ENCODE peak calls at places on chromosomes 7 and 10, in five cellular contexts. One of them, this sample, is unnamed. For H3K9me3 and H3K4me1, the result is how much of the 10 kb centered on the place peaks cover.

GRCh38 chr7:95509199-95509598 is 23.5 kb downstream of the ASB4 start:
- DNase-seq in heart left ventricle: no peak
- DNase-seq in hepatocyte: peak
- DNase-seq in fibroblast of lung: peak
- DNase-seq in prostate gland: no peak
- DNase-seq in this sample: no peak

GRCh38 chr10:43093423-43094090 is 16.7 kb downstream of the RET start:
- DNase-seq in heart left ventricle: no peak
- DNase-seq in hepatocyte: peak
- DNase-seq in fibroblast of lung: no peak
- DNase-seq in prostate gland: peak
- DNase-seq in this sample: no peak

GRCh38 chr7:139286144-139286543 is 55.0 kb upstream of the FMC1 start:
- DNase-seq in heart left ventricle: no peak
- DNase-seq in hepatocyte: no peak
- DNase-seq in fibroblast of lung: no peak
- DNase-seq in prostate gland: no peak
- DNase-seq in this sample: no peak

GRCh38 chr7:79298145-79298760 is 155.2 kb downstream of the MAGI2 start:
- DNase-seq in heart left ventricle: no peak
- DNase-seq in hepatocyte: peak
- DNase-seq in fibroblast of lung: peak
- DNase-seq in prostate gland: no peak
- DNase-seq in this sample: no peak

GRCh38 chr10:97585439-97585811 is 1.2 kb downstream of the HOGA1 start:
- DNase-seq in heart left ventricle: no peak
- DNase-seq in hepatocyte: no peak
- DNase-seq in fibroblast of lung: no peak
- DNase-seq in prostate gland: no peak
- DNase-seq in this sample: no peak

GRCh38 chr10:101130984-101131961 is at the start of gene TLX1:
- DNase-seq in heart left ventricle: no peak
- DNase-seq in hepatocyte: no peak
- DNase-seq in fibroblast of lung: no peak
- DNase-seq in prostate gland: no peak
- DNase-seq in this sample: no peak

GRCh38 chr10:105549731-105550130 is 908.6 kb downstream of the SORCS3 start:
- DNase-seq in heart left ventricle: no peak
- DNase-seq in hepatocyte: no peak
- DNase-seq in fibroblast of lung: no peak
- DNase-seq in prostate gland: no peak
- DNase-seq in this sample: no peak

GRCh38 chr7:78175744-78176143 is 377.2 kb downstream of the PHTF2 start:
- DNase-seq in heart left ventricle: no peak
- DNase-seq in hepatocyte: no peak
- DNase-seq in fibroblast of lung: no peak
- DNase-seq in prostate gland: no peak
- DNase-seq in this sample: no peak

GRCh38 chr10:114305521-114305925 is 66.5 kb downstream of the VWA2 start:
- DNase-seq in heart left ventricle: no peak
- DNase-seq in hepatocyte: no peak
- DNase-seq in fibroblast of lung: no peak
- DNase-seq in prostate gland: no peak
- DNase-seq in this sample: peak

GRCh38 chr7:96388166-96388565 is 66.3 kb upstream of the SLC25A13 start:
- DNase-seq in heart left ventricle: no peak
- DNase-seq in hepatocyte: no peak
- DNase-seq in fibroblast of lung: peak
- DNase-seq in prostate gland: no peak
- DNase-seq in this sample: no peak

GRCh38 chr7:44225566-44226395 is 25.0 kb downstream of the YKT6 start:
- DNase-seq in heart left ventricle: no peak
- DNase-seq in hepatocyte: no peak
- DNase-seq in fibroblast of lung: no peak
- DNase-seq in prostate gland: no peak
- DNase-seq in this sample: no peak

GRCh38 chr7:120272261-120272895 is 597 bp upstream of the KCND2 start:
- DNase-seq in heart left ventricle: no peak
- DNase-seq in hepatocyte: peak
- DNase-seq in fibroblast of lung: peak
- DNase-seq in prostate gland: no peak
- DNase-seq in this sample: no peak

GRCh38 chr7:21426286-21426957 is 1.5 kb upstream of the SP4 start:
- DNase-seq in heart left ventricle: no peak
- DNase-seq in hepatocyte: no peak
- DNase-seq in fibroblast of lung: no peak
- DNase-seq in prostate gland: no peak
- DNase-seq in this sample: no peak

GRCh38 chr10:63431962-63432797 is 33.6 kb downstream of the JMJD1C start:
- DNase-seq in heart left ventricle: no peak
- DNase-seq in hepatocyte: no peak
- DNase-seq in fibroblast of lung: peak
- DNase-seq in prostate gland: no peak
- DNase-seq in this sample: no peak

GRCh38 chr10:130357951-130358350 is 221.8 kb downstream of the GLRX3 start:
- DNase-seq in heart left ventricle: no peak
- DNase-seq in hepatocyte: no peak
- DNase-seq in fibroblast of lung: no peak
- DNase-seq in prostate gland: no peak
- DNase-seq in this sample: no peak

GRCh38 chr7:140364819-140365218 is 33.5 kb downstream of the SLC37A3 start:
- DNase-seq in heart left ventricle: no peak
- DNase-seq in hepatocyte: no peak
- DNase-seq in fibroblast of lung: no peak
- DNase-seq in prostate gland: no peak
- DNase-seq in this sample: no peak
- H3K4me3 ChIP-seq in heart left ventricle: no peak
- H3K4me3 ChIP-seq in hepatocyte: no peak
- H3K4me3 ChIP-seq in fibroblast of lung: no peak
- H3K4me3 ChIP-seq in prostate gland: no peak
- H3K4me3 ChIP-seq in this sample: no peak

GRCh38 chr7:100072462-100072861 is 9.1 kb downstream of the ZNF3 start:
- DNase-seq in heart left ventricle: no peak
- DNase-seq in hepatocyte: no peak
- DNase-seq in fibroblast of lung: no peak
- DNase-seq in prostate gland: no peak
- DNase-seq in this sample: no peak

GRCh38 chr7:100065452-100066186 is 15.9 kb downstream of the ZNF3 start:
- DNase-seq in heart left ventricle: no peak
- DNase-seq in hepatocyte: peak
- DNase-seq in fibroblast of lung: peak
- DNase-seq in prostate gland: no peak
- DNase-seq in this sample: no peak

GRCh38 chr7:100066953-100067352 is 14.6 kb downstream of the ZNF3 start:
- DNase-seq in heart left ventricle: no peak
- DNase-seq in hepatocyte: no peak
- DNase-seq in fibroblast of lung: no peak
- DNase-seq in prostate gland: no peak
- DNase-seq in this sample: no peak

GRCh38 chr7:100071018-100071723 is 10.4 kb downstream of the ZNF3 start:
- DNase-seq in heart left ventricle: no peak
- DNase-seq in hepatocyte: no peak
- DNase-seq in fibroblast of lung: no peak
- DNase-seq in prostate gland: no peak
- DNase-seq in this sample: no peak

GRCh38 chr7:100069991-100070390 is 11.5 kb downstream of the ZNF3 start:
- DNase-seq in heart left ventricle: no peak
- DNase-seq in hepatocyte: no peak
- DNase-seq in fibroblast of lung: no peak
- DNase-seq in prostate gland: no peak
- DNase-seq in this sample: no peak
- H3K9me3 ChIP-seq in heart left ventricle: under half
- H3K9me3 ChIP-seq in hepatocyte: under half
- H3K9me3 ChIP-seq in fibroblast of lung: under half
- H3K9me3 ChIP-seq in prostate gland: under half
- H3K9me3 ChIP-seq in this sample: under half

DNA sequence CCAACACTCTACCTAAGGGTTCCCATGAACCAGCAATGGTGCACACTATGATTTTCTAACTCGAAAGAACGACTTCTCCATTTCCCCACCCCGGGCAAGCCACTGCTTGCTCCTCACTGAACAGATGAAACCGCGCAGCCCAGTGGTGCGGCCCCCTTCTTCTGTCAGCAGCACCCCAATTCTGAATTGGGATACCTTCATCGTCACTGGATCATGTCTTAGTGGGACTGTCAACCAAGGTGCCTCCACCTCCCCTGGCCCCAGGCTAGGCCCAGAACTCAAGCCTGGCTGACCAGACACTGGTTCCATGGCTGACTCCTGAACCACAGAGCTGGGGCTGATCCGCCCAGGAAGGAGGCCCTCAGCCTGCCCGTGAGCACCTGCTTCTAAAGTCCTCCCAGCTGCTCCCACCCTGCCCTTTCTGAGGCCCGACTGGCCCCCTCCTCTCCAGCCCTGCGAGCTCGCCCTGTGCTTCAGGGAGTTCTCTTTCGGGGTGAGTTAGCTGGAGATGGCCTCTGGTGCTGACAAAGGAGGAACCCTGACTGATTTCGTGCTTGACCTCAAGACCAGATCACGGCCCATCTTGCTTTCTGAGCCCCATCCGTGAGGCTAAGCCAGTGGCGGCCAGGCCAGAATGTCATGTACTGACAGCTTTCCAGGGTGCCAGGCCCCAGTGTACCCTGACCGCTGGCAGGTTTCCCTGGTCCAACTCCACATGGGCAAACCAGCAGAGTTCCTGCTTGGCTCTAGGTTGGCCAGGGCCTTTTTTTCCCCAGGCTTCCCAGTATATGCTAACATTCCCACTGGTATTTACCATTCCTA is 44.5 kb downstream of the FAM53B start:
- DNase-seq in heart left ventricle: peak
- DNase-seq in hepatocyte: no peak
- DNase-seq in fibroblast of lung: no peak
- DNase-seq in prostate gland: no peak
- DNase-seq in this sample: no peak
- H3K4me1 ChIP-seq in heart left ventricle: half or more
- H3K4me1 ChIP-seq in hepatocyte: under half
- H3K4me1 ChIP-seq in fibroblast of lung: under half
- H3K4me1 ChIP-seq in prostate gland: under half
- H3K4me1 ChIP-seq in this sample: half or more

GRCh38 chr10:112362833-112363232 is 11.1 kb upstream of the ACSL5 start:
- DNase-seq in heart left ventricle: peak
- DNase-seq in hepatocyte: no peak
- DNase-seq in fibroblast of lung: no peak
- DNase-seq in prostate gland: no peak
- DNase-seq in this sample: no peak

GRCh38 chr10:112359606-112360307 is 14.2 kb upstream of the ACSL5 start:
- DNase-seq in heart left ventricle: no peak
- DNase-seq in hepatocyte: no peak
- DNase-seq in fibroblast of lung: no peak
- DNase-seq in prostate gland: no peak
- DNase-seq in this sample: no peak

GRCh38 chr10:112363696-112364688 is 9.9 kb upstream of the ACSL5 start:
- DNase-seq in heart left ventricle: no peak
- DNase-seq in hepatocyte: no peak
- DNase-seq in fibroblast of lung: no peak
- DNase-seq in prostate gland: no peak
- DNase-seq in this sample: no peak

GRCh38 chr10:112361951-112362770 is 11.8 kb upstream of the ACSL5 start:
- DNase-seq in heart left ventricle: peak
- DNase-seq in hepatocyte: no peak
- DNase-seq in fibroblast of lung: peak
- DNase-seq in prostate gland: peak
- DNase-seq in this sample: peak

GRCh38 chr10:112360308-112361270 is 13.3 kb upstream of the ACSL5 start:
- DNase-seq in heart left ventricle: peak
- DNase-seq in hepatocyte: no peak
- DNase-seq in fibroblast of lung: peak
- DNase-seq in prostate gland: peak
- DNase-seq in this sample: peak
- H3K4me3 ChIP-seq in heart left ventricle: no peak
- H3K4me3 ChIP-seq in hepatocyte: no peak
- H3K4me3 ChIP-seq in fibroblast of lung: no peak
- H3K4me3 ChIP-seq in prostate gland: no peak
- H3K4me3 ChIP-seq in this sample: no peak

DNA sequence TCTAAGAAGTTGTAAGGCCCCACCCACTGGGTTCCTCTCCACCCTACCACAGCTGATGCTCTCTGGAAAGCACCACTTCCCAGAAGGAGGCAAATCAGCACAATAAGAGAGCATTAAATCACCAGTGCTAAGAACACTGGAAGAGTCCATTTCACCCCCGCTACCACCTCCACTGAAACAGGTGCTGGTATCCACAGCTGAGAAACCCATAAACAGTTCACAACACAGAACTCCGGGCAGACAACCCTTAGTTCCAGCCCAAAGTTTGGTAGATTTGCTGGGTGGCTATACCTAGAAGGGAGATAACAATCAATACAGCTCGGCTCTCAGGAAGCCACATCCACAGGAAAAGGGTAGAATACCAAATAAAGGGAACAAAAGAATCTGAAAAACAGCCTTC is 34.1 kb downstream of the ZNF680 start:
- DNase-seq in heart left ventricle: no peak
- DNase-seq in hepatocyte: no peak
- DNase-seq in fibroblast of lung: no peak
- DNase-seq in prostate gland: no peak
- DNase-seq in this sample: no peak
- H3K9me3 ChIP-seq in heart left ventricle: under half
- H3K9me3 ChIP-seq in hepatocyte: under half
- H3K9me3 ChIP-seq in fibroblast of lung: under half
- H3K9me3 ChIP-seq in prostate gland: under half
- H3K9me3 ChIP-seq in this sample: half or more

GRCh38 chr10:77289027-77289501 is 348.5 kb downstream of the KCNMA1 start:
- DNase-seq in heart left ventricle: no peak
- DNase-seq in hepatocyte: no peak
- DNase-seq in fibroblast of lung: no peak
- DNase-seq in prostate gland: no peak
- DNase-seq in this sample: no peak
- H3K4me1 ChIP-seq in heart left ventricle: under half
- H3K4me1 ChIP-seq in hepatocyte: half or more
- H3K4me1 ChIP-seq in fibroblast of lung: under half
- H3K4me1 ChIP-seq in prostate gland: under half
- H3K4me1 ChIP-seq in this sample: under half

GRCh38 chr10:80452069-80452468 is 2.0 kb upstream of the TSPAN14 start:
- DNase-seq in heart left ventricle: no peak
- DNase-seq in hepatocyte: no peak
- DNase-seq in fibroblast of lung: no peak
- DNase-seq in prostate gland: no peak
- DNase-seq in this sample: no peak

GRCh38 chr10:80451132-80451531 is 3.0 kb upstream of the TSPAN14 start:
- DNase-seq in heart left ventricle: no peak
- DNase-seq in hepatocyte: no peak
- DNase-seq in fibroblast of lung: no peak
- DNase-seq in prostate gland: no peak
- DNase-seq in this sample: no peak

GRCh38 chr10:80453715-80454525 is at the start of gene TSPAN14:
- DNase-seq in heart left ventricle: peak
- DNase-seq in hepatocyte: peak
- DNase-seq in fibroblast of lung: peak
- DNase-seq in prostate gland: peak
- DNase-seq in this sample: peak

GRCh38 chr10:80453392-80453714 is 757 bp upstream of the TSPAN14 start:
- DNase-seq in heart left ventricle: no peak
- DNase-seq in hepatocyte: no peak
- DNase-seq in fibroblast of lung: no peak
- DNase-seq in prostate gland: no peak
- DNase-seq in this sample: no peak

GRCh38 chr10:80452688-80453391 is 1.3 kb upstream of the TSPAN14 start:
- DNase-seq in heart left ventricle: no peak
- DNase-seq in hepatocyte: no peak
- DNase-seq in fibroblast of lung: no peak
- DNase-seq in prostate gland: no peak
- DNase-seq in this sample: no peak
- H3K4me3 ChIP-seq in heart left ventricle: peak
- H3K4me3 ChIP-seq in hepatocyte: peak
- H3K4me3 ChIP-seq in fibroblast of lung: no peak
- H3K4me3 ChIP-seq in prostate gland: peak
- H3K4me3 ChIP-seq in this sample: peak

GRCh38 chr10:109127363-109127762 is 795.9 kb downstream of the XPNPEP1 start:
- DNase-seq in heart left ventricle: no peak
- DNase-seq in hepatocyte: no peak
- DNase-seq in fibroblast of lung: no peak
- DNase-seq in prostate gland: no peak
- DNase-seq in this sample: no peak
- H3K9me3 ChIP-seq in heart left ventricle: under half
- H3K9me3 ChIP-seq in hepatocyte: under half
- H3K9me3 ChIP-seq in fibroblast of lung: under half
- H3K9me3 ChIP-seq in prostate gland: under half
- H3K9me3 ChIP-seq in this sample: under half

This sample was measured in upper lobe of right lung.